ENCODE peak calls at places on chromosomes 16 and 17, in four cellular contexts. Q, F, P and N are unnamed samples.

GRCh38 chr16:11410382-11411058 is 65.3 kb downstream of the RMI2 start:
- DNase-seq in Q (no peak), F (no peak), P (no peak), N (peak)

GRCh38 chr16:85751665-85752501 is 987 bp upstream of the C16orf74 start:
- DNase-seq in Q (peak), F (no peak), P (no peak), N (no peak)

GRCh38 chr16:88442811-88443576 is 10.1 kb upstream of the ZFPM1 start:
- DNase-seq in Q (peak), F (peak), P (no peak), N (no peak)

GRCh38 chr16:71311553-71312158 is 22.5 kb upstream of the CMTR2 start:
- DNase-seq in Q (peak), F (no peak), P (no peak), N (no peak)

GRCh38 chr16:1794908-1795666 is 1.6 kb upstream of the IGFALS start:
- DNase-seq in Q (no peak), F (no peak), P (no peak), N (no peak)

GRCh38 chr16:25713785-25714570 is 22.2 kb downstream of the HS3ST4 start:
- DNase-seq in Q (no peak), F (no peak), P (no peak), N (no peak)

GRCh38 chr17:4232168-4232813 is 31.5 kb downstream of the ANKFY1 start:
- DNase-seq in Q (no peak), F (no peak), P (peak), N (peak)

GRCh38 chr17:42459983-42460300 is 1.3 kb downstream of the ATP6V0A1 start:
- DNase-seq in Q (peak), F (no peak), P (no peak), N (peak)

GRCh38 chr16:67551972-67552371 is 10.4 kb upstream of the CTCF start:
- DNase-seq in Q (no peak), F (no peak), P (no peak), N (no peak)

GRCh38 chr16:1319041-1319440 is 9.6 kb downstream of the UBE2I start:
- DNase-seq in Q (no peak), F (no peak), P (no peak), N (no peak)

GRCh38 chr16:22055881-22056280 is 36.5 kb upstream of the VWA3A start:
- DNase-seq in Q (no peak), F (no peak), P (no peak), N (no peak)

GRCh38 chr16:23119570-23119969 is 29.7 kb downstream of the USP31 start:
- DNase-seq in Q (no peak), F (no peak), P (peak), N (peak)

GRCh38 chr17:69607162-69607834 is 192.8 kb downstream of the MAP2K6 start:
- DNase-seq in Q (peak), F (peak), P (peak), N (peak)

GRCh38 chr17:75754378-75755204 is 10.4 kb downstream of the GALK1 start:
- DNase-seq in Q (peak), F (no peak), P (no peak), N (no peak)

GRCh38 chr16:83402969-83403368 is 404.8 kb upstream of the HSBP1 start:
- DNase-seq in Q (no peak), F (no peak), P (no peak), N (no peak)